ENCODE peak calls at places on chromosomes 2 and 18, in seven cellular contexts. F, S, O, R, A, G and T are unnamed samples.
A peak's percentile ranks its signal among the peaks of the same experiment; 100 is the strongest.

GRCh38 chr2:16973586-16974274 is 308.1 kb upstream of the CYRIA start:
- DNase-seq in R (no peak), S (peak; percentile 39), A (no peak), F (no peak), O (peak; percentile 80), G (no peak), T (no peak)

GRCh38 chr18:25351280-25351772 is 640 bp downstream of the ZNF521 start:
- DNase-seq in O (no peak), G (no peak), S (peak; percentile 40), R (no peak), A (no peak), F (no peak), T (no peak)

GRCh38 chr2:239156516-239157265 is 244.1 kb downstream of the HDAC4 start:
- DNase-seq in S (no peak), F (no peak), O (no peak), R (peak; percentile 60), G (peak; percentile 50), A (peak; percentile 73), T (no peak)

GRCh38 chr2:180366481-180366880 is 359.4 kb upstream of the CWC22 start:
- DNase-seq in R (no peak), A (no peak), O (no peak), S (no peak), G (no peak), F (no peak), T (no peak)

GRCh38 chr2:232142049-232142448 is 180.5 kb downstream of the DIS3L2 start:
- DNase-seq in S (peak; percentile 37), A (no peak), G (peak; percentile 62), R (no peak), F (no peak), O (peak; percentile 18), T (peak; percentile 23)

GRCh38 chr2:102826904-102827303 is 65.1 kb downstream of the TMEM182 start:
- DNase-seq in R (no peak), S (peak; percentile 20), A (no peak), G (peak; percentile 73), O (peak; percentile 42), F (peak; percentile 63), T (no peak)

GRCh38 chr18:8081872-8082553 is 514.9 kb downstream of the PTPRM start:
- DNase-seq in F (no peak), O (no peak), S (no peak), R (no peak), G (no peak), A (no peak), T (no peak)

GRCh38 chr2:168091986-168092385 is 155.4 kb downstream of the STK39 start:
- DNase-seq in F (no peak), S (no peak), G (no peak), A (no peak), R (no peak), O (no peak), T (no peak)

GRCh38 chr18:57585846-57586242 is 658 bp downstream of the FECH start:
- DNase-seq in S (no peak), A (no peak), G (no peak), F (no peak), R (no peak), O (peak; percentile 6), T (no peak)

GRCh38 chr2:24048662-24049484 is 668 bp upstream of the FKBP1B start:
- DNase-seq in O (no peak), S (no peak), G (peak; percentile 45), R (no peak), F (no peak), A (no peak), T (peak; percentile 5)

GRCh38 chr18:74942319-74942910 is 266.5 kb downstream of the PTGR3 start:
- DNase-seq in A (no peak), O (peak; percentile 21), R (no peak), F (no peak), S (no peak), G (no peak), T (no peak)

GRCh38 chr2:217983276-217984233 is 19.2 kb downstream of the TNS1 start:
- DNase-seq in A (peak; percentile 77), S (no peak), R (no peak), G (no peak), F (peak; percentile 66), O (no peak), T (no peak)

GRCh38 chr2:145190031-145190703 is 670.2 kb upstream of the ZEB2 start:
- DNase-seq in R (no peak), O (peak; percentile 20), A (no peak), F (no peak), S (peak; percentile 7), G (no peak), T (no peak)

GRCh38 chr18:46435031-46435430 is 222.0 kb downstream of the LOXHD1 start:
- DNase-seq in A (no peak), R (no peak), G (no peak), S (no peak), O (no peak), F (no peak), T (no peak)

GRCh38 chr2:130726614-130727180 is 2.2 kb upstream of the GPR148 start:
- DNase-seq in S (no peak), G (no peak), O (no peak), A (peak; percentile 73), F (peak; percentile 28), R (no peak), T (no peak)

GRCh38 chr18:80244167-80244566 is 3.1 kb downstream of the PARD6G start:
- DNase-seq in S (no peak), R (no peak), F (no peak), O (no peak), G (no peak), A (no peak), T (no peak)

GRCh38 chr2:44137872-44138551 is 30.7 kb upstream of the PPM1B start:
- DNase-seq in F (no peak), O (no peak), R (no peak), A (no peak), G (no peak), S (no peak), T (no peak)
- H3K4me3 ChIP-seq in F (no peak overlapping the region), O (no peak overlapping the region), R (no peak overlapping the region), A (no peak overlapping the region), G (no peak overlapping the region), S (no peak overlapping the region), T (no peak overlapping the region)

DNA sequence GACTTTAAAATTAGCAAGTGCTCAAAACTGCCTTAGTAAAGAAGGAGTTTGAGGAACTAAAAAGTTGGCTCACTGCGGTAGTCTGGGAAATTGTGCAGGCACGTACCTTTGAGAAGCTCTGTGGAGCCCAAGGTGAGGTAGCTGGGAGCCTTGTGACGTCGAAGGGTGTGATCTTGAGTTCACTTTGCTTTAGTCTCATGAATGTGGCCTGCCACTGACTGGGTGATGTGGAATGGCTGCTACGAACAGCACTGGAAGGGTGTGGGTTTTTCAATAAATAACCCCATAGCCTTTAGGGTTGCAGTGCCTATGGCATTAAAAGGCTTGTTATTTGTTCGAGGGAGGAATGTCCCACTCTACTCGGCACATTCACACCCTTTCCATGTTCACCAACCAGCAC is 312.3 kb downstream of the PRKCE start:
- DNase-seq in G (no peak), F (no peak), O (no peak), A (no peak), R (peak; percentile 18), S (no peak), T (no peak)
- H3K4me1 ChIP-seq in G (peaks cover 30% of the 10 kb centered on the region), F (peaks cover 56% of the 10 kb centered on the region), O (peaks cover 25% of the 10 kb centered on the region), A (peaks cover 50% of the 10 kb centered on the region), R (peaks cover 51% of the 10 kb centered on the region), S (peaks cover 54% of the 10 kb centered on the region), T (peaks cover 10% of the 10 kb centered on the region)

DNA sequence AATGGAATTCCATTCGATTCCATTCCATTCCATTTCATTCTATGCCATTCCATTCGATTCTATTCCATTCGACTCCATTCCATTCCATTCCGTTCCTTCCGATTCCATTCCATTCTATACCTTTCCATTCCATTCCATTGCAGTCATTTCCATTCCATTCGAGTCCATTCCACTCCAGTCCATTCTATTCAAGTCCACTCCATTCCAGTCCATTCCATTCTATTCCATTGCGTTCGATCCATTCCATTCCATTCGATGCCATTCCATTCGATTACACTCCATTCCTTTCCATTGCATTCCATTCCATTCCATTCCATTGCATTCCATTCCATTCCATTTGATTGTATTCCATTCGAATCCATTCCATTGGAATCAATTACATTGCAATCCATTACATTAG is 1119.8 kb downstream of the RPIA start:
- DNase-seq in R (no peak), F (no peak), O (no peak), G (no peak), A (no peak), S (no peak), T (no peak)
- H3K9me3 ChIP-seq in R (peaks cover 4% of the 10 kb centered on the region), F (peaks cover 80% of the 10 kb centered on the region), O (peaks cover 12% of the 10 kb centered on the region), G (no peaks in the 10 kb centered on the region), A (peaks cover 27% of the 10 kb centered on the region), S (peaks cover 9% of the 10 kb centered on the region), T (peaks cover 27% of the 10 kb centered on the region)

GRCh38 chr2:201188449-201188848 is 5.5 kb downstream of the CASP10 start:
- DNase-seq in A (no peak), G (no peak), F (no peak), R (no peak), S (no peak), O (no peak), T (no peak)

GRCh38 chr2:201185863-201186262 is 2.9 kb downstream of the CASP10 start:
- DNase-seq in G (no peak), S (no peak), F (no peak), R (no peak), O (no peak), A (no peak), T (no peak)

GRCh38 chr2:201182650-201183372 is at the start of gene CASP10:
- DNase-seq in S (peak; percentile 82), O (peak; percentile 19), F (no peak), A (no peak), R (no peak), G (no peak), T (peak; percentile 79)

GRCh38 chr2:201180010-201180409 is 2.9 kb upstream of the CASP10 start:
- DNase-seq in S (peak; percentile 19), F (no peak), R (no peak), G (no peak), A (no peak), O (no peak), T (no peak)

DNA sequence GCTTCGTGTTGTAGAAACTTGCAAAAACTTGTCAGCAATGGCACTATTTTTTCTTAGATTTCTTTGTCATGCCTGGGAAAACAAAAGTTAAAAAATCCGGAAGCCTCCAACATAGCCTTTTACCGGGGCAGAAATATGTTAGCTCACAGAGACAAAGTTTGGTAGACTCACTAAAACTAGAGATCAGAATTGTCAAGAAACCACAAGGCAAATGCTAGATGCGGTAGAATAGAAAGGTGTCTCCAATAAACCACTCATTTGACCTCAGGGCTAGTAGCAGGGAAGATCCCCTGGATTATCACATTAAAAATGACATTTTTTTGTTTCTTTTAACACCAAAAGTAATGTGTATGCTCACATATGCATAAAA is 417 bp downstream of the CASP10 start:
- DNase-seq in F (no peak), A (no peak), R (no peak), O (no peak), G (no peak), S (no peak), T (no peak)
- H3K4me3 ChIP-seq in F (peak overlapping the region; percentile 69), A (peak overlapping the region; percentile 46), R (peak overlapping the region; percentile 25), O (peak overlapping the region; percentile 60), G (peak overlapping the region; percentile 11), S (peak overlapping the region; percentile 73), T (peak overlapping the region; percentile 93)